ENCODE peak calls at places on chromosome 21, in five cellular contexts. One of them, this sample, is unnamed.

GRCh38 chr21:39647476-39647875 is 34.7 kb downstream of the B3GALT5 start:
- DNase-seq in OCI-M1: no peak
- DNase-seq in mesothelial cell of epicardium: no peak
- DNase-seq in anterior cingulate cortex: no peak
- DNase-seq in activated CD4-positive, alpha-beta T cell treated with anti-CD3 and anti-CD28 coated beads, Interleukin-2, amount 50 U/mL, for 48 hours: no peak
- DNase-seq in this sample: no peak

GRCh38 chr21:21216013-21216412 is 217.8 kb downstream of the NCAM2 start:
- DNase-seq in OCI-M1: no peak
- DNase-seq in mesothelial cell of epicardium: no peak
- DNase-seq in anterior cingulate cortex: no peak
- DNase-seq in activated CD4-positive, alpha-beta T cell treated with anti-CD3 and anti-CD28 coated beads, Interleukin-2, amount 50 U/mL, for 48 hours: no peak
- DNase-seq in this sample: no peak

GRCh38 chr21:21858502-21859334 is 860.5 kb downstream of the NCAM2 start:
- DNase-seq in OCI-M1: no peak
- DNase-seq in mesothelial cell of epicardium: no peak
- DNase-seq in anterior cingulate cortex: no peak
- DNase-seq in activated CD4-positive, alpha-beta T cell treated with anti-CD3 and anti-CD28 coated beads, Interleukin-2, amount 50 U/mL, for 48 hours: no peak
- DNase-seq in this sample: no peak

GRCh38 chr21:38123626-38124025 is 133.2 kb upstream of the KCNJ15 start:
- DNase-seq in OCI-M1: no peak
- DNase-seq in mesothelial cell of epicardium: no peak
- DNase-seq in anterior cingulate cortex: no peak
- DNase-seq in activated CD4-positive, alpha-beta T cell treated with anti-CD3 and anti-CD28 coated beads, Interleukin-2, amount 50 U/mL, for 48 hours: no peak
- DNase-seq in this sample: no peak

GRCh38 chr21:35373998-35374397 is 324.9 kb upstream of the RUNX1 start:
- DNase-seq in OCI-M1: no peak
- DNase-seq in mesothelial cell of epicardium: no peak
- DNase-seq in anterior cingulate cortex: no peak
- DNase-seq in activated CD4-positive, alpha-beta T cell treated with anti-CD3 and anti-CD28 coated beads, Interleukin-2, amount 50 U/mL, for 48 hours: no peak
- DNase-seq in this sample: no peak

GRCh38 chr21:26683996-26684395 is 110.9 kb upstream of the CYYR1 start:
- DNase-seq in OCI-M1: no peak
- DNase-seq in mesothelial cell of epicardium: no peak
- DNase-seq in anterior cingulate cortex: no peak
- DNase-seq in activated CD4-positive, alpha-beta T cell treated with anti-CD3 and anti-CD28 coated beads, Interleukin-2, amount 50 U/mL, for 48 hours: no peak
- DNase-seq in this sample: no peak

GRCh38 chr21:26546698-26547097 is 26.4 kb downstream of the CYYR1 start:
- DNase-seq in OCI-M1: no peak
- DNase-seq in mesothelial cell of epicardium: no peak
- DNase-seq in anterior cingulate cortex: no peak
- DNase-seq in activated CD4-positive, alpha-beta T cell treated with anti-CD3 and anti-CD28 coated beads, Interleukin-2, amount 50 U/mL, for 48 hours: no peak
- DNase-seq in this sample: peak

GRCh38 chr21:41581592-41582228 is 73.8 kb upstream of the TMPRSS2 start:
- DNase-seq in OCI-M1: no peak
- DNase-seq in mesothelial cell of epicardium: peak
- DNase-seq in anterior cingulate cortex: no peak
- DNase-seq in activated CD4-positive, alpha-beta T cell treated with anti-CD3 and anti-CD28 coated beads, Interleukin-2, amount 50 U/mL, for 48 hours: no peak
- DNase-seq in this sample: no peak

GRCh38 chr21:19987671-19988070 is 1010.5 kb upstream of the NCAM2 start:
- DNase-seq in OCI-M1: no peak
- DNase-seq in mesothelial cell of epicardium: no peak
- DNase-seq in anterior cingulate cortex: no peak
- DNase-seq in activated CD4-positive, alpha-beta T cell treated with anti-CD3 and anti-CD28 coated beads, Interleukin-2, amount 50 U/mL, for 48 hours: no peak
- DNase-seq in this sample: no peak

GRCh38 chr21:27189870-27190269 is 223.0 kb upstream of the ADAMTS5 start:
- DNase-seq in OCI-M1: no peak
- DNase-seq in mesothelial cell of epicardium: no peak
- DNase-seq in anterior cingulate cortex: no peak
- DNase-seq in activated CD4-positive, alpha-beta T cell treated with anti-CD3 and anti-CD28 coated beads, Interleukin-2, amount 50 U/mL, for 48 hours: no peak
- DNase-seq in this sample: no peak

GRCh38 chr21:42174173-42174572 is 44.8 kb upstream of the ABCG1 start:
- DNase-seq in OCI-M1: peak
- DNase-seq in mesothelial cell of epicardium: no peak
- DNase-seq in anterior cingulate cortex: no peak
- DNase-seq in activated CD4-positive, alpha-beta T cell treated with anti-CD3 and anti-CD28 coated beads, Interleukin-2, amount 50 U/mL, for 48 hours: no peak
- DNase-seq in this sample: no peak

GRCh38 chr21:37509802-37510393 is 143.3 kb downstream of the DYRK1A start:
- DNase-seq in OCI-M1: peak
- DNase-seq in mesothelial cell of epicardium: no peak
- DNase-seq in anterior cingulate cortex: no peak
- DNase-seq in activated CD4-positive, alpha-beta T cell treated with anti-CD3 and anti-CD28 coated beads, Interleukin-2, amount 50 U/mL, for 48 hours: no peak
- DNase-seq in this sample: no peak

GRCh38 chr21:16855164-16855667 is 657.6 kb upstream of the CXADR start:
- DNase-seq in OCI-M1: no peak
- DNase-seq in mesothelial cell of epicardium: no peak
- DNase-seq in anterior cingulate cortex: no peak
- DNase-seq in activated CD4-positive, alpha-beta T cell treated with anti-CD3 and anti-CD28 coated beads, Interleukin-2, amount 50 U/mL, for 48 hours: no peak
- DNase-seq in this sample: no peak

GRCh38 chr21:14616303-14617039 is 70.4 kb upstream of the SAMSN1 start:
- DNase-seq in OCI-M1: no peak
- DNase-seq in mesothelial cell of epicardium: no peak
- DNase-seq in anterior cingulate cortex: no peak
- DNase-seq in activated CD4-positive, alpha-beta T cell treated with anti-CD3 and anti-CD28 coated beads, Interleukin-2, amount 50 U/mL, for 48 hours: no peak
- DNase-seq in this sample: no peak

GRCh38 chr21:29379517-29380054 is 80.9 kb downstream of the BACH1 start:
- DNase-seq in OCI-M1: no peak
- DNase-seq in mesothelial cell of epicardium: no peak
- DNase-seq in anterior cingulate cortex: no peak
- DNase-seq in activated CD4-positive, alpha-beta T cell treated with anti-CD3 and anti-CD28 coated beads, Interleukin-2, amount 50 U/mL, for 48 hours: no peak
- DNase-seq in this sample: no peak

GRCh38 chr21:38869196-38869595 is 63.5 kb downstream of the ETS2 start:
- DNase-seq in OCI-M1: no peak
- DNase-seq in mesothelial cell of epicardium: no peak
- DNase-seq in anterior cingulate cortex: no peak
- DNase-seq in activated CD4-positive, alpha-beta T cell treated with anti-CD3 and anti-CD28 coated beads, Interleukin-2, amount 50 U/mL, for 48 hours: no peak
- DNase-seq in this sample: no peak

GRCh38 chr21:29190920-29191319 is 60.5 kb downstream of the MAP3K7CL start:
- DNase-seq in OCI-M1: no peak
- DNase-seq in mesothelial cell of epicardium: no peak
- DNase-seq in anterior cingulate cortex: no peak
- DNase-seq in activated CD4-positive, alpha-beta T cell treated with anti-CD3 and anti-CD28 coated beads, Interleukin-2, amount 50 U/mL, for 48 hours: no peak
- DNase-seq in this sample: no peak

GRCh38 chr21:24290151-24290833 is 1317.0 kb downstream of the MRPL39 start:
- DNase-seq in OCI-M1: no peak
- DNase-seq in mesothelial cell of epicardium: no peak
- DNase-seq in anterior cingulate cortex: no peak
- DNase-seq in activated CD4-positive, alpha-beta T cell treated with anti-CD3 and anti-CD28 coated beads, Interleukin-2, amount 50 U/mL, for 48 hours: peak
- DNase-seq in this sample: no peak

GRCh38 chr21:17427157-17427556 is 85.7 kb upstream of the CXADR start:
- DNase-seq in OCI-M1: no peak
- DNase-seq in mesothelial cell of epicardium: no peak
- DNase-seq in anterior cingulate cortex: no peak
- DNase-seq in activated CD4-positive, alpha-beta T cell treated with anti-CD3 and anti-CD28 coated beads, Interleukin-2, amount 50 U/mL, for 48 hours: no peak
- DNase-seq in this sample: peak

GRCh38 chr21:45997495-45998275 is 16.1 kb downstream of the COL6A1 start:
- DNase-seq in OCI-M1: no peak
- DNase-seq in mesothelial cell of epicardium: no peak
- DNase-seq in anterior cingulate cortex: no peak
- DNase-seq in activated CD4-positive, alpha-beta T cell treated with anti-CD3 and anti-CD28 coated beads, Interleukin-2, amount 50 U/mL, for 48 hours: no peak
- DNase-seq in this sample: no peak

GRCh38 chr21:17730782-17731181 is 88.4 kb downstream of the C21orf91 start:
- DNase-seq in OCI-M1: peak
- DNase-seq in mesothelial cell of epicardium: no peak
- DNase-seq in anterior cingulate cortex: no peak
- DNase-seq in activated CD4-positive, alpha-beta T cell treated with anti-CD3 and anti-CD28 coated beads, Interleukin-2, amount 50 U/mL, for 48 hours: no peak
- DNase-seq in this sample: no peak

GRCh38 chr21:45406801-45407628 is 2.0 kb downstream of the COL18A1 start:
- DNase-seq in OCI-M1: no peak
- DNase-seq in mesothelial cell of epicardium: no peak
- DNase-seq in anterior cingulate cortex: no peak
- DNase-seq in activated CD4-positive, alpha-beta T cell treated with anti-CD3 and anti-CD28 coated beads, Interleukin-2, amount 50 U/mL, for 48 hours: no peak
- DNase-seq in this sample: no peak

GRCh38 chr21:46065215-46065992 is 32.5 kb upstream of the COL6A2 start:
- DNase-seq in OCI-M1: no peak
- DNase-seq in mesothelial cell of epicardium: no peak
- DNase-seq in anterior cingulate cortex: no peak
- DNase-seq in activated CD4-positive, alpha-beta T cell treated with anti-CD3 and anti-CD28 coated beads, Interleukin-2, amount 50 U/mL, for 48 hours: no peak
- DNase-seq in this sample: no peak

GRCh38 chr21:25910809-25911208 is 176.0 kb downstream of the GABPA start:
- DNase-seq in OCI-M1: no peak
- DNase-seq in mesothelial cell of epicardium: no peak
- DNase-seq in anterior cingulate cortex: no peak
- DNase-seq in activated CD4-positive, alpha-beta T cell treated with anti-CD3 and anti-CD28 coated beads, Interleukin-2, amount 50 U/mL, for 48 hours: no peak
- DNase-seq in this sample: no peak

GRCh38 chr21:35575280-35575915 is 484.9 kb downstream of the SETD4 start:
- DNase-seq in OCI-M1: no peak
- DNase-seq in mesothelial cell of epicardium: no peak
- DNase-seq in anterior cingulate cortex: no peak
- DNase-seq in activated CD4-positive, alpha-beta T cell treated with anti-CD3 and anti-CD28 coated beads, Interleukin-2, amount 50 U/mL, for 48 hours: no peak
- DNase-seq in this sample: no peak

GRCh38 chr21:44485254-44485793 is 30.0 kb downstream of the LRRC3 start:
- DNase-seq in OCI-M1: no peak
- DNase-seq in mesothelial cell of epicardium: peak
- DNase-seq in anterior cingulate cortex: no peak
- DNase-seq in activated CD4-positive, alpha-beta T cell treated with anti-CD3 and anti-CD28 coated beads, Interleukin-2, amount 50 U/mL, for 48 hours: peak
- DNase-seq in this sample: no peak

GRCh38 chr21:45506241-45506817 is 35.9 kb downstream of the SLC19A1 start:
- DNase-seq in OCI-M1: no peak
- DNase-seq in mesothelial cell of epicardium: no peak
- DNase-seq in anterior cingulate cortex: no peak
- DNase-seq in activated CD4-positive, alpha-beta T cell treated with anti-CD3 and anti-CD28 coated beads, Interleukin-2, amount 50 U/mL, for 48 hours: no peak
- DNase-seq in this sample: no peak

GRCh38 chr21:15560383-15561056 is 169.3 kb upstream of the USP25 start:
- DNase-seq in OCI-M1: no peak
- DNase-seq in mesothelial cell of epicardium: no peak
- DNase-seq in anterior cingulate cortex: no peak
- DNase-seq in activated CD4-positive, alpha-beta T cell treated with anti-CD3 and anti-CD28 coated beads, Interleukin-2, amount 50 U/mL, for 48 hours: peak
- DNase-seq in this sample: no peak

GRCh38 chr21:30257773-30258172 is 25.0 kb downstream of the KRTAP24-1 start:
- DNase-seq in OCI-M1: peak
- DNase-seq in mesothelial cell of epicardium: no peak
- DNase-seq in anterior cingulate cortex: no peak
- DNase-seq in activated CD4-positive, alpha-beta T cell treated with anti-CD3 and anti-CD28 coated beads, Interleukin-2, amount 50 U/mL, for 48 hours: no peak
- DNase-seq in this sample: no peak

GRCh38 chr21:45454081-45454923 is 49.3 kb downstream of the COL18A1 start:
- DNase-seq in OCI-M1: no peak
- DNase-seq in mesothelial cell of epicardium: no peak
- DNase-seq in anterior cingulate cortex: no peak
- DNase-seq in activated CD4-positive, alpha-beta T cell treated with anti-CD3 and anti-CD28 coated beads, Interleukin-2, amount 50 U/mL, for 48 hours: no peak
- DNase-seq in this sample: no peak

GRCh38 chr21:33268736-33269441 is 2.7 kb downstream of the IL10RB start:
- DNase-seq in OCI-M1: no peak
- DNase-seq in mesothelial cell of epicardium: no peak
- DNase-seq in anterior cingulate cortex: no peak
- DNase-seq in activated CD4-positive, alpha-beta T cell treated with anti-CD3 and anti-CD28 coated beads, Interleukin-2, amount 50 U/mL, for 48 hours: peak
- DNase-seq in this sample: no peak

GRCh38 chr21:32306021-32306780 is 7.5 kb downstream of the MRAP start:
- DNase-seq in OCI-M1: no peak
- DNase-seq in mesothelial cell of epicardium: peak
- DNase-seq in anterior cingulate cortex: peak
- DNase-seq in activated CD4-positive, alpha-beta T cell treated with anti-CD3 and anti-CD28 coated beads, Interleukin-2, amount 50 U/mL, for 48 hours: no peak
- DNase-seq in this sample: peak

GRCh38 chr21:29382029-29382654 is 83.4 kb downstream of the BACH1 start:
- DNase-seq in OCI-M1: no peak
- DNase-seq in mesothelial cell of epicardium: no peak
- DNase-seq in anterior cingulate cortex: no peak
- DNase-seq in activated CD4-positive, alpha-beta T cell treated with anti-CD3 and anti-CD28 coated beads, Interleukin-2, amount 50 U/mL, for 48 hours: no peak
- DNase-seq in this sample: no peak

GRCh38 chr21:45381865-45382697 is 22.9 kb upstream of the COL18A1 start:
- DNase-seq in OCI-M1: no peak
- DNase-seq in mesothelial cell of epicardium: no peak
- DNase-seq in anterior cingulate cortex: no peak
- DNase-seq in activated CD4-positive, alpha-beta T cell treated with anti-CD3 and anti-CD28 coated beads, Interleukin-2, amount 50 U/mL, for 48 hours: no peak
- DNase-seq in this sample: no peak

GRCh38 chr21:15472641-15473040 is 257.1 kb upstream of the USP25 start:
- DNase-seq in OCI-M1: no peak
- DNase-seq in mesothelial cell of epicardium: no peak
- DNase-seq in anterior cingulate cortex: no peak
- DNase-seq in activated CD4-positive, alpha-beta T cell treated with anti-CD3 and anti-CD28 coated beads, Interleukin-2, amount 50 U/mL, for 48 hours: no peak
- DNase-seq in this sample: no peak

This sample was measured in putamen.